ENCODE peak calls at places on chromosome 2, in seven cellular contexts. A is H9, O is brain microvascular endothelial cell, J is Caki2, Q is GM12891, S is upper lobe of left lung, N is glutamatergic neuron. K is an unnamed sample.

GRCh38 chr2:152694161-152694661 is 23.1 kb downstream of the PRPF40A start:
- DNase-seq in A (no peak), O (peak; percentile 87), J (peak; percentile 22), Q (no peak), S (no peak), N (no peak), K (no peak)

GRCh38 chr2:84495539-84496146 is 20.7 kb upstream of the DNAH6 start:
- DNase-seq in A (no peak), O (peak; percentile 40), J (peak; percentile 54), Q (no peak), S (no peak), N (no peak), K (no peak)

GRCh38 chr2:52387937-52388590 is 1356.1 kb upstream of the NRXN1 start:
- DNase-seq in A (no peak), O (no peak), J (no peak), Q (no peak), S (no peak), N (no peak), K (no peak)

GRCh38 chr2:9703701-9704221 is 73.0 kb upstream of the YWHAQ start:
- DNase-seq in A (no peak), O (peak; percentile 66), J (peak; percentile 92), Q (no peak), S (peak; percentile 79), N (no peak), K (peak; percentile 18)

GRCh38 chr2:141055526-141055925 is 1075.3 kb downstream of the LRP1B start:
- DNase-seq in A (no peak), O (peak; percentile 32), J (no peak), Q (no peak), S (no peak), N (no peak), K (no peak)

GRCh38 chr2:191665286-191665685 is 12.7 kb upstream of the NABP1 start:
- DNase-seq in A (no peak), O (peak; percentile 75), J (no peak), Q (no peak), S (no peak), N (no peak), K (no peak)

GRCh38 chr2:2879071-2879470 is 498.5 kb downstream of the EIPR1 start:
- DNase-seq in A (peak; percentile 12), O (no peak), J (no peak), Q (no peak), S (no peak), N (no peak), K (no peak)

GRCh38 chr2:24276349-24276899 is 83.9 kb downstream of the ITSN2 start:
- DNase-seq in A (no peak), O (no peak), J (no peak), Q (no peak), S (no peak), N (no peak), K (peak; percentile 14)

GRCh38 chr2:149166958-149167810 is 128.7 kb downstream of the LYPD6B start:
- DNase-seq in A (no peak), O (no peak), J (no peak), Q (no peak), S (no peak), N (no peak), K (no peak)

GRCh38 chr2:18378020-18378653 is 182.3 kb downstream of the RDH14 start:
- DNase-seq in A (peak; percentile 35), O (peak; percentile 53), J (peak; percentile 35), Q (peak; percentile 11), S (no peak), N (peak; percentile 53), K (peak; percentile 23)

GRCh38 chr2:240463274-240463865 is 27.9 kb downstream of the GPC1 start:
- DNase-seq in A (peak; percentile 22), O (no peak), J (no peak), Q (no peak), S (peak; percentile 19), N (peak; percentile 18), K (no peak)

GRCh38 chr2:42888321-42888720 is 95.9 kb upstream of the HAAO start:
- DNase-seq in A (no peak), O (no peak), J (no peak), Q (no peak), S (no peak), N (no peak), K (no peak)

GRCh38 chr2:25165992-25166618 is 2.3 kb downstream of the POMC start:
- DNase-seq in A (peak; percentile 79), O (no peak), J (no peak), Q (peak; percentile 58), S (peak; percentile 25), N (no peak), K (no peak)

GRCh38 chr2:163175294-163175693 is 336.7 kb upstream of the KCNH7 start:
- DNase-seq in A (no peak), O (no peak), J (no peak), Q (no peak), S (no peak), N (peak; percentile 43), K (no peak)

GRCh38 chr2:95343429-95344207 is 46.5 kb downstream of the KCNIP3 start:
- DNase-seq in A (no peak), O (no peak), J (no peak), Q (no peak), S (peak; percentile 18), N (no peak), K (no peak)

GRCh38 chr2:188765522-188765921 is 208.7 kb upstream of the COL3A1 start:
- DNase-seq in A (no peak), O (peak; percentile 54), J (no peak), Q (no peak), S (no peak), N (no peak), K (no peak)

GRCh38 chr2:55518846-55519167 is 711 bp upstream of the CFAP36 start:
- DNase-seq in A (no peak), O (no peak), J (no peak), Q (peak; percentile 21), S (peak; percentile 25), N (no peak), K (no peak)

GRCh38 chr2:156456616-156457015 is 20.4 kb downstream of the GPD2 start:
- DNase-seq in A (no peak), O (no peak), J (peak; percentile 74), Q (no peak), S (no peak), N (no peak), K (no peak)

GRCh38 chr2:7083580-7084509 is 166.6 kb downstream of the RNF144A start:
- DNase-seq in A (peak; percentile 63), O (peak; percentile 62), J (peak; percentile 24), Q (no peak), S (no peak), N (peak; percentile 40), K (no peak)

GRCh38 chr2:240237609-240238151 is 97.2 kb upstream of the OTOS start:
- DNase-seq in A (no peak), O (peak; percentile 18), J (no peak), Q (no peak), S (no peak), N (no peak), K (peak; percentile 87)

GRCh38 chr2:191048073-191048472 is 34.1 kb upstream of the STAT1 start:
- DNase-seq in A (no peak), O (peak; percentile 19), J (peak; percentile 46), Q (no peak), S (no peak), N (no peak), K (no peak)

GRCh38 chr2:84938194-84938879 is 32.6 kb upstream of the KCMF1 start:
- DNase-seq in A (no peak), O (no peak), J (no peak), Q (no peak), S (no peak), N (no peak), K (no peak)

GRCh38 chr2:71963295-71963694 is 184.4 kb downstream of the CYP26B1 start:
- DNase-seq in A (no peak), O (no peak), J (no peak), Q (no peak), S (no peak), N (no peak), K (no peak)

GRCh38 chr2:145158051-145158586 is 638.2 kb upstream of the ZEB2 start:
- DNase-seq in A (no peak), O (peak; percentile 84), J (no peak), Q (no peak), S (peak; percentile 29), N (no peak), K (peak; percentile 47)

GRCh38 chr2:26946841-26947784 is 23.3 kb upstream of the MAPRE3 start:
- DNase-seq in A (no peak), O (no peak), J (peak; percentile 35), Q (no peak), S (peak; percentile 84), N (no peak), K (no peak)

GRCh38 chr2:168050377-168050776 is 197.0 kb downstream of the STK39 start:
- DNase-seq in A (peak; percentile 37), O (no peak), J (no peak), Q (no peak), S (no peak), N (no peak), K (no peak)

GRCh38 chr2:85890522-85891176 is 1.9 kb upstream of the ST3GAL5 start:
- DNase-seq in A (no peak), O (no peak), J (no peak), Q (no peak), S (no peak), N (no peak), K (no peak)

K was measured in mucosa of gallbladder.